ENCODE peak calls at places on chromosomes 16 and 17, in four cellular contexts. V, M, E and Z are unnamed samples.

GRCh38 chr17:78899361-78900260 is 3.4 kb downstream of the CEP295NL start:
- DNase-seq in V (no peak), M (no peak), E (no peak), Z (peak; percentile 39)

GRCh38 chr16:83835972-83836566 is 28.3 kb downstream of the HSBP1 start:
- DNase-seq in V (peak; percentile 53), M (peak; percentile 47), E (no peak), Z (no peak)

GRCh38 chr16:85353839-85354622 is 241.8 kb upstream of the CIBAR2 start:
- DNase-seq in V (no peak), M (no peak), E (no peak), Z (peak; percentile 78)

GRCh38 chr16:12252616-12253015 is 276.1 kb downstream of the SNX29 start:
- DNase-seq in V (no peak), M (no peak), E (peak; percentile 60), Z (no peak)

GRCh38 chr17:56937688-56938087 is 23.2 kb downstream of the COIL start:
- DNase-seq in V (peak; percentile 49), M (peak; percentile 34), E (no peak), Z (no peak)

GRCh38 chr16:10931133-10931532 is 11.1 kb downstream of the DEXI start:
- DNase-seq in V (no peak), M (no peak), E (no peak), Z (no peak)

GRCh38 chr17:64781394-64781793 is 119.3 kb upstream of the SMURF2 start:
- DNase-seq in V (no peak), M (peak; percentile 42), E (peak; percentile 62), Z (peak; percentile 51)

GRCh38 chr17:83010323-83011200 is 68.8 kb upstream of the METRNL start:
- DNase-seq in V (no peak), M (no peak), E (no peak), Z (no peak)

GRCh38 chr16:78931267-78932060 is 669.1 kb downstream of the MAF start:
- DNase-seq in V (no peak), M (no peak), E (no peak), Z (no peak)

DNA sequence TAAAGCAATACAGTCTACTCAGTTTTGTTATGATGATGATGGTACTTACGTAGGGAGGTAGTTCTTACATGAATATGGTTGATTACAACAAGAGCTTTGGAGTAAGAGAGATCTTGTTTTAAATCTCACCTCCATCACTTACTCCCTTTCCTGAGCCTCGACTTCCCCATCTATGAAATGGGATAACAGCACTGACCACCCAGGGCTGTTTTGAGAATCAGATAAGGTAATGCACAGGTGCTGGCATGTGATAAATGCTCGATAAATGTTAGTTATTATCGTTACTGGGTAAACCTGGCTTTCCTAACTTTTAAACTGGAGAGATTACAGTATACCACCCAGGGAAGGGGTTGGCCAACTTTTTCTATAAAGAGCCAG is 73.6 kb downstream of the BMERB1 start:
- DNase-seq in V (no peak), M (no peak), E (no peak), Z (no peak)
- H3K27ac ChIP-seq in V (no peak overlapping the region), M (no peak overlapping the region), E (no peak overlapping the region), Z (no peak overlapping the region)

GRCh38 chr16:17832738-17833137 is 362.0 kb upstream of the XYLT1 start:
- DNase-seq in V (no peak), M (peak; percentile 46), E (no peak), Z (no peak)
- H3K9me3 ChIP-seq in V (no peaks in the 10 kb centered on the region), M (no peaks in the 10 kb centered on the region), E (no peaks in the 10 kb centered on the region), Z (no peaks in the 10 kb centered on the region)

GRCh38 chr16:23505942-23506605 is 4.2 kb downstream of the GGA2 start:
- DNase-seq in V (peak; percentile 28), M (no peak), E (peak; percentile 53), Z (no peak)
- H3K79me2 ChIP-seq in V (peaks cover 92% of the 10 kb centered on the region), M (peaks cover 56% of the 10 kb centered on the region), E (peaks cover 98% of the 10 kb centered on the region), Z (peaks cover 87% of the 10 kb centered on the region)

GRCh38 chr16:67326115-67326471 is 448 bp downstream of the KCTD19 start:
- DNase-seq in V (no peak), M (no peak), E (no peak), Z (no peak)
- H3K27ac ChIP-seq in V (peak overlapping the region; percentile 2), M (no peak overlapping the region), E (no peak overlapping the region), Z (no peak overlapping the region)

DNA sequence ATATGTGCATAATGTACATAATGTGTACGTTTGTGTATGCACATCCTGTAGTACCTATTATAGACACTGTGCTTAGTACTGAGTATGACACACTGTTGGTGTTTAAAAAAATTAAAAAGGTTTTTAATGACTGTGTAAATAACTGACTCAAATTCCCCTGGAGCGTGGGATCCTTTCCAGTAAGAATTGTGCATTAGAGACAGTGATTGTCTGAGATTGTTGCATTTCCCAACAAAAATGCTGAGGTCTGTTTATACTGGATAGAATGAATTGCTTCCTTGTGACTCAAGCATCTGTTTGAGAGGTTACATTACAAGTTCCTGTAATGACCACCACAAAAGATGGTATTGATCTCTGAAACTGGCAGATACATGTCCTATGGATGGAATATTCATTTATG is 229.0 kb downstream of the CDH11 start:
- DNase-seq in V (no peak), M (no peak), E (no peak), Z (peak; percentile 13)
- H3K9me3 ChIP-seq in V (no peaks in the 10 kb centered on the region), M (no peaks in the 10 kb centered on the region), E (no peaks in the 10 kb centered on the region), Z (no peaks in the 10 kb centered on the region)

DNA sequence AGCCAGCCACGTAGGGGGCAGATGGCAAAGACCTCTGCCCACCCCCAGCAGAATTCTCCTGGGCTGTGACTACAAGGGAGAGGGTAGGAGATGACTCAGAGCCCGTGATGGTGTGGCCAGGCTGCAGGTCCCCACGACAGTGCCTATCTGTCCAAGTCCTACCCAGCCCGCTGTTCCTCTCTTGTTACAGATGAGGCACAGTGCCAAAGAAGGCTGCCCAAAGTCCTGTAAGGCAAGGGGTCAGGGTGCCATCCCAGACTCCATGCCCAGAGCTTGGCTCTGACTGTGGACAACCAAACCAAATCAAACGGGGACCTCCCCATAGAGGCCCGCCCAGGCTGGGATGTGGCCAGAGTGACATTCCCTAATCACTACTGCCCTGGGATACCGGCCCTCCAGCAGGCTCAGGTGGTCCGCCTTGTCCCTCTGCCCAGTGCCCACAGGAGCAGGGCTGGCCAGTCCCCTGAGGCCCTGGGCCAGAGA is 12.6 kb upstream of the BCAR1 start:
- DNase-seq in V (no peak), M (no peak), E (no peak), Z (peak; percentile 48)
- H3K79me2 ChIP-seq in V (peaks cover 6% of the 10 kb centered on the region), M (peaks cover 75% of the 10 kb centered on the region), E (no peaks in the 10 kb centered on the region), Z (peaks cover 73% of the 10 kb centered on the region)

GRCh38 chr17:45314761-45315549 is 1.9 kb downstream of the MAP3K14 start:
- DNase-seq in V (no peak), M (no peak), E (peak; percentile 71), Z (no peak)
- H3K27ac ChIP-seq in V (no peak overlapping the region), M (peak overlapping the region; percentile 24), E (peak overlapping the region; percentile 87), Z (no peak overlapping the region)

GRCh38 chr17:46950615-46950996 is 27.6 kb downstream of the GOSR2 start:
- DNase-seq in V (no peak), M (no peak), E (no peak), Z (no peak)
- H3K9me3 ChIP-seq in V (no peaks in the 10 kb centered on the region), M (no peaks in the 10 kb centered on the region), E (no peaks in the 10 kb centered on the region), Z (no peaks in the 10 kb centered on the region)

GRCh38 chr17:49645654-49646053 is 32.2 kb downstream of the SPOP start:
- DNase-seq in V (no peak), M (no peak), E (no peak), Z (no peak)
- H3K79me2 ChIP-seq in V (peaks cover 42% of the 10 kb centered on the region), M (peaks cover 62% of the 10 kb centered on the region), E (peaks cover 46% of the 10 kb centered on the region), Z (peaks cover 80% of the 10 kb centered on the region)

DNA sequence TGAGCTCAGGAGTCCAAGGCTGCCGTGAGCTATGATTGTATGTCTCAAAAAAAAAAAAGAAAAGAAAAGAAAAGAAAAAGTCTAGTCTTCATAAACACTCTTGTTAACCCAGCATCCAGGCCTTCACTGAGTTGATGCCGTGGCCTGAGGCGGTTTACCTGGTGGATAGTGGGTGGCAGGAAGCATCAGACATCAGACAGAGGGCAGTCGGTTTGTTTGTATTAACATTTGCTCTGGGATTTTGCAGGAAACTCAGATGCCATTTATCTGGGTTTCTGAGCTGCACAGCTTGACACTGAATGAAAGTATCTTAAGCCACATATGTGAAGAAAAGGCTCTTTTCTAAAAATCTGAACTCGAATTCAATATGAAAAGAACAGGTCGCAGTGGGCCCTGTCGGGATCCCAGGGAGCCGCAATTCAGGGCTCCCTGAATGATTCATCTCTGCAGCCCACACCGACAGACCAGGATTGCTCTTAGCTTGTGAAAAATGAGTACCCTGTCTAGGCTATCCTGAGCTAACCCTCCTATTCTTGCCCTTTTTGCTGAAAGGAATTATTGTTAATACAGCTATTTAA is 1.1 kb upstream of the DBNDD1 start:
- DNase-seq in V (no peak), M (peak; percentile 43), E (no peak), Z (no peak)
- H3K27ac ChIP-seq in V (peak overlapping the region; percentile 65), M (peak overlapping the region; percentile 45), E (no peak overlapping the region), Z (peak overlapping the region; percentile 94)